ENCODE peak calls at places on chromosomes 5 and 9, in ten cellular contexts. M is BJ; X is CD8-positive, alpha-beta T cell; Y is HFF-Myc; F is tibial artery; I is fibroblast of the aortic adventitia; R is GM12865; E is astrocyte of the spinal cord; N is PC-9; D is heart right ventricle. J is an unnamed sample.

GRCh38 chr9:136372561-136373299 is 739 bp downstream of the CARD9 start:
- DNase-seq in M (peak; percentile 39), X (no peak), Y (no peak), F (no peak), I (peak; percentile 67), R (no peak), E (peak; percentile 66), N (peak; percentile 89), D (peak; percentile 65), J (peak; percentile 80)

GRCh38 chr5:134586866-134587524 is 45.6 kb downstream of the SAR1B start:
- DNase-seq in M (no peak), X (peak; percentile 62), Y (no peak), F (peak; percentile 91), I (peak; percentile 76), R (peak; percentile 92), E (peak; percentile 70), N (peak; percentile 80), D (peak; percentile 89), J (peak; percentile 84)

GRCh38 chr5:181260720-181261319 is at the start of gene TRIM52:
- DNase-seq in M (peak; percentile 35), X (peak; percentile 81), Y (peak; percentile 76), F (peak; percentile 93), I (peak; percentile 86), R (peak; percentile 96), E (peak; percentile 88), N (peak; percentile 83), D (peak; percentile 93), J (peak; percentile 90)

GRCh38 chr5:95417971-95418370 is 26.8 kb downstream of the FAM81B start:
- DNase-seq in M (no peak), X (no peak), Y (no peak), F (no peak), I (no peak), R (no peak), E (peak; percentile 5), N (no peak), D (no peak), J (no peak)

GRCh38 chr9:111926421-111926875 is 29.8 kb downstream of the UGCG start:
- DNase-seq in M (no peak), X (peak; percentile 8), Y (peak; percentile 74), F (peak; percentile 67), I (no peak), R (peak; percentile 89), E (peak; percentile 85), N (no peak), D (peak; percentile 28), J (peak; percentile 74)

GRCh38 chr5:128498844-128499455 is 39.1 kb downstream of the FBN2 start:
- DNase-seq in M (no peak), X (no peak), Y (peak; percentile 27), F (no peak), I (peak; percentile 85), R (peak; percentile 58), E (peak; percentile 84), N (no peak), D (no peak), J (peak; percentile 88)

GRCh38 chr9:33170464-33171156 is 3.5 kb upstream of the B4GALT1 start:
- DNase-seq in M (no peak), X (no peak), Y (no peak), F (peak; percentile 78), I (no peak), R (peak; percentile 51), E (no peak), N (no peak), D (peak; percentile 64), J (peak; percentile 40)

GRCh38 chr5:92500752-92501151 is 1080.3 kb downstream of the NR2F1-AS1 start:
- DNase-seq in M (no peak), X (no peak), Y (no peak), F (no peak), I (no peak), R (no peak), E (no peak), N (no peak), D (no peak), J (no peak)

GRCh38 chr5:41508696-41509398 is 1.6 kb downstream of the PLCXD3 start:
- DNase-seq in M (no peak), X (no peak), Y (no peak), F (no peak), I (no peak), R (no peak), E (no peak), N (no peak), D (no peak), J (peak; percentile 41)

GRCh38 chr5:41507501-41507900 is 2.9 kb downstream of the PLCXD3 start:
- DNase-seq in M (no peak), X (no peak), Y (no peak), F (no peak), I (no peak), R (no peak), E (no peak), N (no peak), D (no peak), J (no peak)

GRCh38 chr5:41510176-41510831 is at the start of gene PLCXD3:
- DNase-seq in M (no peak), X (no peak), Y (no peak), F (peak; percentile 74), I (peak; percentile 30), R (no peak), E (peak; percentile 4), N (peak; percentile 51), D (peak; percentile 45), J (peak; percentile 11)

GRCh38 chr5:41509399-41510175 is 814 bp downstream of the PLCXD3 start:
- DNase-seq in M (no peak), X (no peak), Y (no peak), F (no peak), I (no peak), R (no peak), E (no peak), N (no peak), D (no peak), J (no peak)

GRCh38 chr5:41508186-41508585 is 2.2 kb downstream of the PLCXD3 start:
- DNase-seq in M (no peak), X (no peak), Y (no peak), F (no peak), I (no peak), R (no peak), E (no peak), N (peak; percentile 90), D (no peak), J (peak; percentile 14)
- TF ChIP-seq CTCF in M (no peak), X (no peak), Y (no peak), F (no peak), I (no peak), R (no peak), E (no peak), N (no peak), D (no peak), J (no peak)

DNA sequence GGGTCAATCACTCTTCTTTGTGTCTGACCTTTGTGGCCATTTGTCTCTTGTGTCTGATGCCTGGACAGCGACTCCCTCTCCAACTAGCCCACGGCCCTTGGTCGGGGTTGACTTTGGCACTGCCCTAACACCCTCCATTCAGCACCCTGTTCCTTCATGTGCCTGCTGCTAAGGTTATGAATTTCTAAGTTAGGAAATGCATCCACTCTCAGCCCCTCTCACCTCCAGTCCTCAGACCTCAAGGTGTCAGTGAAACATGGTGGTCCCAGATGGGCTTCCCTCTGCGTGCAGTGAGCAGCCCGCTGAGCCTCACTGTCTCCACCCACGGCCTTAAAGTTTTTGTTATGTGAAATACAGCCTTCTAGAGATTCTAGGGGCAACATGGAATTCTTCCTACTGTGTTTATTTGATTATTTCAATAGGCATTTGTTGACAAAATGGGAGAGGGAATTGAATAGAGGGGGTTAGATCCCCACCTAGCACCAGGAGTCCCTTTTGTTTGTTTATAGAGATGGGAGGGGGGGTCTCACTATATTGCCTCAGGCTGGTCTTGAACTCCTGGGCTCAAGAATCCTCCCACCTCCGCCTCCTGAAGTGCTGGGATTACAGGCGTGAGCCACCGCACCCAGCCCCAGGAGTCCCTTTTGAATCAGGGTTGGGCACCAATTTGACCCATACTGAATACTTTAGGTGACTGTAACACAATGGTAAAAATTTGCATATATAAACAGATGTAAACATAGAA is 1.6 kb upstream of the GLIPR2 start:
- DNase-seq in M (no peak), X (no peak), Y (no peak), F (no peak), I (no peak), R (no peak), E (no peak), N (no peak), D (no peak), J (no peak)
- H3K4me3 ChIP-seq in M (no peak overlapping the region), X (no peak overlapping the region), Y (no peak overlapping the region), F (no peak overlapping the region), I (no peak overlapping the region), R (no peak overlapping the region), E (no peak overlapping the region), N (no peak overlapping the region), D (no peak overlapping the region), J (no peak overlapping the region)

GRCh38 chr5:168017313-168017712 is 274.1 kb upstream of the WWC1 start:
- DNase-seq in M (no peak), X (no peak), Y (no peak), F (no peak), I (no peak), R (no peak), E (no peak), N (no peak), D (no peak), J (no peak)

GRCh38 chr5:168022761-168023160 is 268.7 kb upstream of the WWC1 start:
- DNase-seq in M (no peak), X (no peak), Y (no peak), F (no peak), I (no peak), R (no peak), E (no peak), N (no peak), D (peak; percentile 22), J (no peak)

GRCh38 chr5:168023190-168023589 is 268.3 kb upstream of the WWC1 start:
- DNase-seq in M (no peak), X (no peak), Y (no peak), F (no peak), I (no peak), R (no peak), E (no peak), N (no peak), D (peak; percentile 77), J (peak; percentile 4)

GRCh38 chr5:168015506-168015905 is 275.9 kb upstream of the WWC1 start:
- DNase-seq in M (peak; percentile 9), X (no peak), Y (no peak), F (no peak), I (peak; percentile 14), R (no peak), E (peak; percentile 24), N (no peak), D (no peak), J (peak; percentile 11)

DNA sequence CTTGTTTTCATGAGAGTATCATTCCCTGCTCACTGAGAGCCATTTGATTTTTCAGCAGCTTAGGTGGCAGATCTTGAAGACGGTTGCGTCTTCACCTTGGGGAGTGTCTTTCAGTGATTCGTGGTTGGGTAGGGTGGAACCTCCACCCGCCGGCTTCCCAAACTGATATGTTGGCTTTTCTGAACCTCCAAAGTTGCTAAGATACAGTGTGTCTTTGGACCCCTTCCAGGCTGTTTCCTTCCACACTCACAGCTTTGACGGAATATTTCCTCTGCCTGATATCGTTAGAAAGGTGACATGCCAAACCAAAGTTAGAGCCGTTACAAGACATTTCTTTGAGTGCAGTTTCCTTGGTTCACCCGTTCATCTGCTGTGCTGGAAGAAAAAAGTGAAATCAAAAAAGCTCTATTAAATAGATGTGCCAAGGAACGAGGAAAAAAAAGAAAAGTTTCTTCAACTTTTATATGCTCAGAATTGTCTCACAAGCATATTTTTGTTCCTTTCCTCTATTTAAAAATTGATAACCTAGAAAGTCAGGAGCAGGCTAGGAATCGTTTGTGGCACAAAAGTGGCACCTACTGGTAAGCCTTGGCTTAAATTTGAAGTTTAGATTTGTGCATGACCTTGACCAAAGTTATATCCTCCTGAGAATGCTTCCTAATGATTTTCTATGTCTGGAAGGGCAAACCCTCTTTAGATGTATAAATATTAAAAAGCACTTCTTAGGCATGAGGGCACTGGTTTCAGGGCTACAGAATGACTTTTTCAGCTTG is 270.7 kb upstream of the WWC1 start:
- DNase-seq in M (no peak), X (no peak), Y (no peak), F (no peak), I (peak; percentile 44), R (no peak), E (peak; percentile 20), N (no peak), D (no peak), J (peak; percentile 61)
- TF ChIP-seq CTCF in M (peak; percentile 29), X (no peak), Y (no peak), F (peak; percentile 41), I (peak; percentile 41), R (no peak), E (peak; percentile 41), N (peak; percentile 59), D (peak; percentile 24), J (peak; percentile 42)

GRCh38 chr5:38469707-38470267 is 86.7 kb downstream of the LIFR start:
- DNase-seq in M (no peak), X (no peak), Y (no peak), F (no peak), I (no peak), R (no peak), E (no peak), N (no peak), D (no peak), J (no peak)
- H3K4me3 ChIP-seq in M (no peak overlapping the region), X (no peak overlapping the region), Y (no peak overlapping the region), F (peak overlapping the region; percentile 15), I (no peak overlapping the region), R (no peak overlapping the region), E (no peak overlapping the region), N (no peak overlapping the region), D (no peak overlapping the region), J (no peak overlapping the region)